ENCODE peak calls at places on chromosomes 5 and 9, in nine cellular contexts. F, X, O, Z, S, B, C, M and Y are unnamed samples.
A peak's percentile ranks its signal among the peaks of the same experiment; 100 is the strongest.

GRCh38 chr5:159444441-159445082 is 114.3 kb upstream of the IL12B start:
- DNase-seq in Z (no peak), S (no peak), M (peak; percentile 77), X (peak; percentile 12), C (peak; percentile 29), F (no peak), O (no peak), B (no peak), Y (no peak)

GRCh38 chr9:95510610-95511231 is 6.0 kb downstream of the PTCH1 start:
- DNase-seq in O (peak; percentile 84), C (peak; percentile 86), S (peak; percentile 88), M (peak; percentile 93), Z (peak; percentile 89), B (peak; percentile 98), F (no peak), X (peak; percentile 91), Y (peak; percentile 92)

GRCh38 chr9:38016375-38017120 is 52.5 kb downstream of the SHB start:
- DNase-seq in X (no peak), O (no peak), B (no peak), M (peak; percentile 53), S (no peak), F (no peak), C (no peak), Z (peak; percentile 67), Y (no peak)

GRCh38 chr5:55540024-55540423 is 5.3 kb upstream of the PLPP1 start:
- DNase-seq in C (no peak), Z (no peak), F (no peak), S (no peak), B (no peak), X (no peak), O (no peak), M (no peak), Y (no peak)

GRCh38 chr9:21580636-21581353 is 98.7 kb upstream of the IFNE start:
- DNase-seq in X (no peak), O (no peak), Z (no peak), M (peak; percentile 92), F (no peak), B (no peak), S (no peak), C (no peak), Y (no peak)

GRCh38 chr5:36373527-36374086 is 71.9 kb upstream of the RANBP3L start:
- DNase-seq in C (no peak), S (peak; percentile 73), F (peak; percentile 94), M (peak; percentile 42), Z (peak; percentile 53), X (no peak), B (peak; percentile 44), O (no peak), Y (peak; percentile 34)

GRCh38 chr9:127741831-127742434 is 6.8 kb upstream of the TOR2A start:
- DNase-seq in O (no peak), S (peak; percentile 75), F (no peak), M (peak; percentile 81), X (no peak), C (peak; percentile 18), Z (peak; percentile 56), B (peak; percentile 89), Y (peak; percentile 79)

GRCh38 chr5:169717298-169717697 is 80.2 kb downstream of the DOCK2 start:
- DNase-seq in B (peak; percentile 9), C (no peak), O (no peak), F (no peak), Z (no peak), M (no peak), S (no peak), X (peak; percentile 45), Y (no peak)

GRCh38 chr9:129640086-129640870 is 1.7 kb downstream of the ASB6 start:
- DNase-seq in Z (no peak), B (no peak), M (no peak), X (no peak), S (peak; percentile 14), C (no peak), F (no peak), O (no peak), Y (no peak)
- TF ChIP-seq POLR2A in Z (no peak), B (no peak), M (no peak), X (no peak), S (no peak), C (no peak), F (no peak), O (no peak), Y (no peak)

DNA sequence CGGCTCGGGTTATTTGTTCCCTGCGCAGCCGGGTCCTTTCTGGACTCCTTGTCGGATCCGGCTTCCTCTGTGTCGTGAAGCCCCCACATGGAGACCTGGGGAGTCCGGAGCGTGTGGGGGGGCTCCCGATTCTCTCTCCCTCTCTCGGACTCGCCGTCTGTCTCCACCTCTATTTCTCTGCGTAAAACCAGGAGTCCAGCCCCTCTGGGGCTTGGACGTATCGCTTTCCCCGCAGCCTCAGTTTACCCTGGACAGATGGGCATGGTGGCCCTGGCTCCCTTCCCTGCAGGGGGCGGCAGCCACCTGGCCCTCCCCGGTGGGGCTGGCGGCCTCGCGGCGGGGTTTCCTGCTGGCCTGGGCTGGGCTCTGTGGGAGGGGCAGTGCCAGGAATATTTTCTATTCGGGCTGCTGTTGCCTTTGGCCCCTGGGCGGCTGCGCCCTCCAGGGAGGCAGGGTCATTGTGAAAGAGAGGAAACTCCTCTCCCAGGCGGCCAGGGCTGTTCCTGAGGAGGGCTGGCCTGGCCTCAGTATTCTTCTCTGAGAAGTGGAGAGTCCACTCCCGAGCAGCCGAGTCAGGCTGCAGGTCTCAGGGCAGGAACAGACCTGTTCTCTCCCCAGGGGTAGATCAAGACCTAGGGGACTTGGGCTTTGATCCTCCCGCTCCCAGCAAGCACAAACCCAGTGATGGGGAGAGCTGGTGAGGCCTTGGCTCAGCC is 665 bp downstream of the ASS1 start:
- DNase-seq in B (peak; percentile 30), M (no peak), Z (peak; percentile 65), C (no peak), X (no peak), O (no peak), F (no peak), S (peak; percentile 27), Y (peak; percentile 76)
- TF ChIP-seq POLR2A in B (no peak), M (no peak), Z (no peak), C (no peak), X (no peak), O (no peak), F (no peak), S (no peak), Y (peak; percentile 32)

GRCh38 chr5:177086918-177087706 is 397 bp downstream of the FGFR4 start:
- DNase-seq in X (peak; percentile 39), B (no peak), O (peak; percentile 67), M (peak; percentile 90), Z (no peak), S (no peak), F (no peak), C (peak; percentile 61), Y (no peak)
- TF ChIP-seq POLR2A in X (no peak), B (peak; percentile 18), O (no peak), M (peak; percentile 64), Z (peak; percentile 31), S (no peak), F (no peak), C (peak; percentile 52), Y (no peak)

DNA sequence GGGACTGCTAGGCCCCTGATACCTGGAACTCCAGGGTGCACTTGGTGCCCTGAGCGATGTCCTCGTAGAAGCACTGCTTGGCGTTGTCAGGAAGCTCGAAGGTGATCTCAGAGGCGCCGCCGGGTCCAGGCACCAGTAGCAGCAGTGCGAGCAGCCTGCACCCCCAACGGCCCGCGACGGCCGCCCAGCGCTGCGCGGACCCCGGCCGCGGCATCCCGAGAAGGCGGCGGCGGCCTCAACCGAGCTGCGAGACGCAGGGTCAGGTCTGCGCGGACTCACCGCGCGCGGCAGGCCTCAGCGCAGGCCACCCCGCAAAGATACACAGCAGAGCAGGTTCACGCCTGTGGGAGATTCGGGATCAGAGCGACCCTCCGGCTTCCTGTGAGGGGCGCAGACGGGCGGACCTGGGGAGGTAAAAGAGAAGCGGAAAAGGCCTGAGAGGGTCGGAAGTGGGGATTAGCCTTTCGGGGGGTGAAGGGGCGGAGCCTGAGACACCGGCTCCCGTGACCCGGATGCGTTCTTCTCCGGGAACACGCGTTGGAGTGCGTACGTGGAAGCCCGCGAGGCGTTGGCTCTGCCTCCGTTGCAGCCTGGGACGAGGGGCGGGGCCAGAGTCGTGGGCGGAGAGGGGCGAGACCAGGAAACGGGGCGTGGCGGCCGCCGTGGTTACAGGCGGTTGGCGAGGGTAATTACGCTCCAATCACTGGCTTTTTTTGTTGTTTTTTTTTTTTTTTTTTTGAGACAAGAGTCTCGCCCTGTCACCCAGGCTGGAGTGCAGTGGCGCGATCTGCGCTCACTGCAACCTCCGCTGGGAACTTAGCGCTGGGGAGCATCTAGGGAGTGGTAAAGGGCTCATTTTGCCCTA is at the start of gene TMED7:
- DNase-seq in C (peak; percentile 96), M (peak; percentile 97), X (peak; percentile 99), B (peak; percentile 86), F (peak; percentile 98), Z (peak; percentile 99), S (peak; percentile 99), O (peak; percentile 98), Y (peak; percentile 100)
- TF ChIP-seq POLR2A in C (peak; percentile 92), M (peak; percentile 76), X (peak; percentile 96), B (peak; percentile 92), F (peak; percentile 83), Z (peak; percentile 51), S (peak; percentile 92), O (peak; percentile 83), Y (peak; percentile 97)

GRCh38 chr5:73565166-73565968 is at the start of the genes ANKRA2 and UTP15:
- DNase-seq in Z (peak; percentile 99), C (peak; percentile 97), M (peak; percentile 99), B (peak; percentile 73), X (peak; percentile 97), F (peak; percentile 98), S (peak; percentile 98), O (peak; percentile 99), Y (peak; percentile 99)
- TF ChIP-seq POLR2A in Z (peak; percentile 53), C (peak; percentile 63), M (peak; percentile 73), B (peak; percentile 90), X (peak; percentile 61), F (peak; percentile 37), S (peak; percentile 52), O (peak; percentile 87), Y (peak; percentile 38)

GRCh38 chr5:149541893-149542292 is 9.3 kb downstream of the CSNK1A1 start:
- DNase-seq in F (no peak), S (no peak), M (no peak), X (no peak), B (no peak), Z (no peak), O (no peak), C (no peak), Y (no peak)

GRCh38 chr5:149545327-149545726 is 5.9 kb downstream of the CSNK1A1 start:
- DNase-seq in S (no peak), F (no peak), C (no peak), B (no peak), O (peak; percentile 12), X (no peak), Z (no peak), M (no peak), Y (no peak)

GRCh38 chr5:149543361-149544198 is 7.7 kb downstream of the CSNK1A1 start:
- DNase-seq in B (no peak), F (no peak), C (no peak), M (no peak), O (peak; percentile 77), X (peak; percentile 58), S (no peak), Z (no peak), Y (no peak)

GRCh38 chr5:149546974-149547373 is 4.3 kb downstream of the CSNK1A1 start:
- DNase-seq in C (no peak), B (no peak), F (no peak), M (no peak), O (no peak), Z (no peak), S (no peak), X (no peak), Y (no peak)

DNA sequence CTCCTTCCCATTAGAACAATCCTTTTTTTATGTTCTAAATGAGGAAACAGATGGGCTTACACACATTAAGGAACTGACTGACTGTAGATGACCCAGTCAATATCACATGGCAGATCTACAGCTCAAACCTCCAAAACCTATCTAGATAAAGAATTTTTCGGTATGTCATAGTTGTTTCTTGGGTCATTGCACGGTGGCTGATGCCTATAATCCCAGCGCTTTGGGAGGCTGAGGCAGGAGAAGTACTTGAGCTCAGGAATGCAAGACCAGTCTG is 7.1 kb downstream of the CSNK1A1 start:
- DNase-seq in S (no peak), X (peak; percentile 49), B (no peak), Z (no peak), M (no peak), F (no peak), O (peak; percentile 40), C (no peak), Y (no peak)
- TF ChIP-seq POLR2A in S (no peak), X (no peak), B (no peak), Z (no peak), M (no peak), F (no peak), O (no peak), C (no peak), Y (no peak)